ENCODE peak calls at places on chromosomes 3 and 15, in ten cellular contexts. One of them, this sample, is unnamed. For H3K27me3 and H3K4me1, the result is how much of the 10 kb centered on the place peaks cover.

GRCh38 chr3:9914559-9915251 is 2.2 kb upstream of the IL17RC start:
- DNase-seq in mesendoderm: no peak
- DNase-seq in SJSA1: no peak
- DNase-seq in GM23248: no peak
- DNase-seq in SJCRH30: peak
- DNase-seq in tibial artery: no peak
- DNase-seq in naive thymus-derived CD4-positive, alpha-beta T cell: no peak
- DNase-seq in IMR-90: no peak
- DNase-seq in heart left ventricle: no peak
- DNase-seq in breast epithelium: no peak
- DNase-seq in this sample: no peak

GRCh38 chr3:87350367-87351199 is 74.2 kb upstream of the POU1F1 start:
- DNase-seq in mesendoderm: peak
- DNase-seq in SJSA1: no peak
- DNase-seq in GM23248: peak
- DNase-seq in SJCRH30: peak
- DNase-seq in tibial artery: no peak
- DNase-seq in naive thymus-derived CD4-positive, alpha-beta T cell: no peak
- DNase-seq in IMR-90: peak
- DNase-seq in heart left ventricle: no peak
- DNase-seq in breast epithelium: no peak
- DNase-seq in this sample: peak

GRCh38 chr15:69652906-69653305 is 200.3 kb downstream of the RPLP1 start:
- DNase-seq in mesendoderm: no peak
- DNase-seq in SJSA1: peak
- DNase-seq in GM23248: no peak
- DNase-seq in SJCRH30: no peak
- DNase-seq in tibial artery: no peak
- DNase-seq in naive thymus-derived CD4-positive, alpha-beta T cell: no peak
- DNase-seq in IMR-90: no peak
- DNase-seq in heart left ventricle: no peak
- DNase-seq in breast epithelium: peak
- DNase-seq in this sample: no peak

GRCh38 chr3:109278546-109278945 is 37.8 kb downstream of the DPPA2 start:
- DNase-seq in mesendoderm: no peak
- DNase-seq in SJSA1: no peak
- DNase-seq in GM23248: no peak
- DNase-seq in SJCRH30: no peak
- DNase-seq in tibial artery: no peak
- DNase-seq in naive thymus-derived CD4-positive, alpha-beta T cell: no peak
- DNase-seq in IMR-90: no peak
- DNase-seq in heart left ventricle: no peak
- DNase-seq in breast epithelium: no peak
- DNase-seq in this sample: no peak

GRCh38 chr3:28978092-28978491 is 302.8 kb upstream of the RBMS3 start:
- DNase-seq in mesendoderm: no peak
- DNase-seq in SJSA1: no peak
- DNase-seq in GM23248: no peak
- DNase-seq in SJCRH30: no peak
- DNase-seq in tibial artery: no peak
- DNase-seq in naive thymus-derived CD4-positive, alpha-beta T cell: no peak
- DNase-seq in IMR-90: no peak
- DNase-seq in heart left ventricle: no peak
- DNase-seq in breast epithelium: no peak
- DNase-seq in this sample: no peak

GRCh38 chr3:115092220-115092791 is 54.8 kb downstream of the ZBTB20 start:
- DNase-seq in mesendoderm: peak
- DNase-seq in SJSA1: peak
- DNase-seq in GM23248: peak
- DNase-seq in SJCRH30: peak
- DNase-seq in tibial artery: peak
- DNase-seq in naive thymus-derived CD4-positive, alpha-beta T cell: peak
- DNase-seq in IMR-90: peak
- DNase-seq in heart left ventricle: peak
- DNase-seq in breast epithelium: peak
- DNase-seq in this sample: peak

GRCh38 chr3:14288833-14289451 is 110.3 kb downstream of the LSM3 start:
- DNase-seq in mesendoderm: no peak
- DNase-seq in SJSA1: no peak
- DNase-seq in GM23248: no peak
- DNase-seq in SJCRH30: peak
- DNase-seq in tibial artery: no peak
- DNase-seq in naive thymus-derived CD4-positive, alpha-beta T cell: no peak
- DNase-seq in IMR-90: no peak
- DNase-seq in heart left ventricle: no peak
- DNase-seq in breast epithelium: no peak
- DNase-seq in this sample: no peak

GRCh38 chr15:25712961-25713355 is 150.2 kb downstream of the ATP10A start:
- DNase-seq in mesendoderm: no peak
- DNase-seq in SJSA1: no peak
- DNase-seq in GM23248: no peak
- DNase-seq in SJCRH30: no peak
- DNase-seq in tibial artery: no peak
- DNase-seq in naive thymus-derived CD4-positive, alpha-beta T cell: no peak
- DNase-seq in IMR-90: no peak
- DNase-seq in heart left ventricle: no peak
- DNase-seq in breast epithelium: no peak
- DNase-seq in this sample: no peak

GRCh38 chr15:69232144-69232543 is 66.6 kb upstream of the PAQR5 start:
- DNase-seq in mesendoderm: no peak
- DNase-seq in SJSA1: no peak
- DNase-seq in GM23248: peak
- DNase-seq in SJCRH30: no peak
- DNase-seq in tibial artery: no peak
- DNase-seq in naive thymus-derived CD4-positive, alpha-beta T cell: no peak
- DNase-seq in IMR-90: peak
- DNase-seq in heart left ventricle: no peak
- DNase-seq in breast epithelium: no peak
- DNase-seq in this sample: no peak

GRCh38 chr3:153757839-153758238 is 363.4 kb upstream of the ARHGEF26 start:
- DNase-seq in mesendoderm: no peak
- DNase-seq in SJSA1: no peak
- DNase-seq in GM23248: peak
- DNase-seq in SJCRH30: no peak
- DNase-seq in tibial artery: no peak
- DNase-seq in naive thymus-derived CD4-positive, alpha-beta T cell: no peak
- DNase-seq in IMR-90: no peak
- DNase-seq in heart left ventricle: no peak
- DNase-seq in breast epithelium: no peak
- DNase-seq in this sample: no peak

GRCh38 chr15:25239471-25240345 is 199.1 kb downstream of the UBE3A start:
- DNase-seq in mesendoderm: no peak
- DNase-seq in SJSA1: no peak
- DNase-seq in GM23248: no peak
- DNase-seq in SJCRH30: no peak
- DNase-seq in tibial artery: peak
- DNase-seq in naive thymus-derived CD4-positive, alpha-beta T cell: no peak
- DNase-seq in IMR-90: no peak
- DNase-seq in heart left ventricle: peak
- DNase-seq in breast epithelium: peak
- DNase-seq in this sample: no peak

GRCh38 chr3:134326760-134327593 is 47.3 kb downstream of the AMOTL2 start:
- DNase-seq in mesendoderm: peak
- DNase-seq in SJSA1: peak
- DNase-seq in GM23248: peak
- DNase-seq in SJCRH30: peak
- DNase-seq in tibial artery: peak
- DNase-seq in naive thymus-derived CD4-positive, alpha-beta T cell: no peak
- DNase-seq in IMR-90: peak
- DNase-seq in heart left ventricle: no peak
- DNase-seq in breast epithelium: peak
- DNase-seq in this sample: peak

GRCh38 chr15:89912674-89913396 is at the start of gene ARPIN:
- DNase-seq in mesendoderm: peak
- DNase-seq in SJSA1: peak
- DNase-seq in GM23248: peak
- DNase-seq in SJCRH30: peak
- DNase-seq in tibial artery: peak
- DNase-seq in naive thymus-derived CD4-positive, alpha-beta T cell: no peak
- DNase-seq in IMR-90: peak
- DNase-seq in heart left ventricle: peak
- DNase-seq in breast epithelium: peak
- DNase-seq in this sample: no peak

GRCh38 chr3:38131621-38132369 is 5.1 kb downstream of the ACAA1 start:
- DNase-seq in mesendoderm: peak
- DNase-seq in SJSA1: no peak
- DNase-seq in GM23248: peak
- DNase-seq in SJCRH30: peak
- DNase-seq in tibial artery: peak
- DNase-seq in naive thymus-derived CD4-positive, alpha-beta T cell: no peak
- DNase-seq in IMR-90: peak
- DNase-seq in heart left ventricle: no peak
- DNase-seq in breast epithelium: no peak
- DNase-seq in this sample: no peak

DNA sequence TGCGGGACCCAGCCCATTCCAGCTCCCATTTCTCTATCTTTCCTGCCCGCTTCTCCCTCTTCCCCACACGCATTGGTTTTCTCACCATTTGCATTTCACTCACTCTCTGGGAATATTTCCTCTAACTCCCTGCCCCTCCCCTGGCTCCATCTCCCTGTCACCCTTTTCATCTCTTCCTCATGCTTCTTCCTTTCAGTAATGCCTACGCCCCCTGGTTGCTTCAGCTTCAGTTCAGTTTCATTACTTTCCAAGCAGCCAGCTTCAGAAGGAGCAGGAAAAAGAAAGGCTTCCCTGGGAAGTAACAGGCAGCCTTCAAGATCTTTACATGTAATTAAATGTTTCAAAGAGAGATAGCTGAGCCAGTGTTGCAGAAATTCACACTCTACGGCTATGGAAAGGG is 113.7 kb downstream of the RAB11A start:
- DNase-seq in mesendoderm: no peak
- DNase-seq in SJSA1: no peak
- DNase-seq in GM23248: no peak
- DNase-seq in SJCRH30: no peak
- DNase-seq in tibial artery: no peak
- DNase-seq in naive thymus-derived CD4-positive, alpha-beta T cell: no peak
- DNase-seq in IMR-90: no peak
- DNase-seq in heart left ventricle: no peak
- DNase-seq in breast epithelium: no peak
- DNase-seq in this sample: no peak
- H3K27me3 ChIP-seq in mesendoderm: under half
- H3K27me3 ChIP-seq in SJSA1: under half
- H3K27me3 ChIP-seq in GM23248: half or more
- H3K27me3 ChIP-seq in SJCRH30: under half
- H3K27me3 ChIP-seq in tibial artery: half or more
- H3K27me3 ChIP-seq in naive thymus-derived CD4-positive, alpha-beta T cell: under half
- H3K27me3 ChIP-seq in IMR-90: under half
- H3K27me3 ChIP-seq in heart left ventricle: under half
- H3K27me3 ChIP-seq in breast epithelium: under half
- H3K27me3 ChIP-seq in this sample: under half

GRCh38 chr3:106908181-106908938 is 468.9 kb upstream of the CCDC54 start:
- DNase-seq in mesendoderm: no peak
- DNase-seq in SJSA1: no peak
- DNase-seq in GM23248: no peak
- DNase-seq in SJCRH30: no peak
- DNase-seq in tibial artery: no peak
- DNase-seq in naive thymus-derived CD4-positive, alpha-beta T cell: no peak
- DNase-seq in IMR-90: no peak
- DNase-seq in heart left ventricle: no peak
- DNase-seq in breast epithelium: no peak
- DNase-seq in this sample: no peak

GRCh38 chr3:106913966-106914365 is 463.3 kb upstream of the CCDC54 start:
- DNase-seq in mesendoderm: peak
- DNase-seq in SJSA1: no peak
- DNase-seq in GM23248: no peak
- DNase-seq in SJCRH30: no peak
- DNase-seq in tibial artery: no peak
- DNase-seq in naive thymus-derived CD4-positive, alpha-beta T cell: no peak
- DNase-seq in IMR-90: no peak
- DNase-seq in heart left ventricle: no peak
- DNase-seq in breast epithelium: no peak
- DNase-seq in this sample: peak

GRCh38 chr3:106913111-106913698 is 464.0 kb upstream of the CCDC54 start:
- DNase-seq in mesendoderm: peak
- DNase-seq in SJSA1: no peak
- DNase-seq in GM23248: no peak
- DNase-seq in SJCRH30: peak
- DNase-seq in tibial artery: no peak
- DNase-seq in naive thymus-derived CD4-positive, alpha-beta T cell: no peak
- DNase-seq in IMR-90: peak
- DNase-seq in heart left ventricle: no peak
- DNase-seq in breast epithelium: no peak
- DNase-seq in this sample: peak
- H3K4me1 ChIP-seq in mesendoderm: under half
- H3K4me1 ChIP-seq in SJSA1: under half
- H3K4me1 ChIP-seq in GM23248: under half
- H3K4me1 ChIP-seq in SJCRH30: under half
- H3K4me1 ChIP-seq in tibial artery: under half
- H3K4me1 ChIP-seq in naive thymus-derived CD4-positive, alpha-beta T cell: under half
- H3K4me1 ChIP-seq in IMR-90: under half
- H3K4me1 ChIP-seq in heart left ventricle: under half
- H3K4me1 ChIP-seq in breast epithelium: under half
- H3K4me1 ChIP-seq in this sample: under half

GRCh38 chr3:158105124-158105709 is 1.0 kb downstream of the SHOX2 start:
- DNase-seq in mesendoderm: peak
- DNase-seq in SJSA1: peak
- DNase-seq in GM23248: peak
- DNase-seq in SJCRH30: peak
- DNase-seq in tibial artery: peak
- DNase-seq in naive thymus-derived CD4-positive, alpha-beta T cell: peak
- DNase-seq in IMR-90: no peak
- DNase-seq in heart left ventricle: no peak
- DNase-seq in breast epithelium: no peak
- DNase-seq in this sample: no peak
- H3K27me3 ChIP-seq in mesendoderm: under half
- H3K27me3 ChIP-seq in SJSA1: under half
- H3K27me3 ChIP-seq in GM23248: under half
- H3K27me3 ChIP-seq in SJCRH30: under half
- H3K27me3 ChIP-seq in tibial artery: under half
- H3K27me3 ChIP-seq in naive thymus-derived CD4-positive, alpha-beta T cell: under half
- H3K27me3 ChIP-seq in IMR-90: half or more
- H3K27me3 ChIP-seq in heart left ventricle: half or more
- H3K27me3 ChIP-seq in breast epithelium: under half
- H3K27me3 ChIP-seq in this sample: half or more

DNA sequence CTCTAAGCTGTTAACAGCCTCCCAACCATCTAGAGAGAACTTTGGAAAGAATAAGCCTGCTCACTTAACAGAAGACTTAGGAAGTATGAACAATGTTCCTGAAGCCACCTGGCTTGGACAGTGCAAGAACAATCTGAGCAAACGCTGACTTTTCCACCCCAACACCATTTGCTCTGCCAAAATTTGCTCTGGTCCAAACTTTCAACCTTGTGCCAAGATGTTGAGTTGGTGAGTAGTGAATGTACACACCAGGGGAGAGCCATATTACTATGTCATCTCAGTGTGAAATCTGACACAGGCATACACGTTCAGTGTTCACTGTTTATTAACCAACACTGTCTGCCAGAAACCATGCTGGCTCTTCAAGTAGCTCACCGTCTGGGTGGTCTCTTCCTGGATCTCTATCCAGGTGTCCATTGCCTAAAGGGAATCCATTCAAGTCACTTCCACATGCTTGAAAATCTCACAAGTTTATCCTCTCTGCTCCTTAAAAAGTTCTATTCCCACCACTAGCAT is 152.8 kb upstream of the LPP start:
- DNase-seq in mesendoderm: no peak
- DNase-seq in SJSA1: no peak
- DNase-seq in GM23248: peak
- DNase-seq in SJCRH30: peak
- DNase-seq in tibial artery: no peak
- DNase-seq in naive thymus-derived CD4-positive, alpha-beta T cell: no peak
- DNase-seq in IMR-90: no peak
- DNase-seq in heart left ventricle: no peak
- DNase-seq in breast epithelium: no peak
- DNase-seq in this sample: no peak
- H3K4me1 ChIP-seq in mesendoderm: under half
- H3K4me1 ChIP-seq in SJSA1: under half
- H3K4me1 ChIP-seq in GM23248: under half
- H3K4me1 ChIP-seq in SJCRH30: under half
- H3K4me1 ChIP-seq in tibial artery: under half
- H3K4me1 ChIP-seq in naive thymus-derived CD4-positive, alpha-beta T cell: under half
- H3K4me1 ChIP-seq in IMR-90: under half
- H3K4me1 ChIP-seq in heart left ventricle: under half
- H3K4me1 ChIP-seq in breast epithelium: under half
- H3K4me1 ChIP-seq in this sample: under half

This sample was measured in NT2/D1.